ENCODE peak calls at places on chromosomes 6 and 20, in four cellular contexts. U is IMR-90, F is K562, N is H1. A is an unnamed sample.

GRCh38 chr20:23114448-23114847 is 28.3 kb upstream of the CD93 start:
- DNase-seq in U (no peak), N (no peak), F (no peak), A (no peak)

GRCh38 chr6:42453649-42454427 is 2.1 kb upstream of the TRERF1 start:
- DNase-seq in F (no peak), U (peak; percentile 39), N (peak; percentile 67), A (no peak)

GRCh38 chr6:160791459-160791858 is 89.4 kb downstream of the PLG start:
- DNase-seq in F (no peak), U (no peak), N (no peak), A (peak; percentile 74)

GRCh38 chr6:13425971-13426931 is 61.1 kb downstream of the GFOD1 start:
- DNase-seq in U (peak; percentile 77), N (no peak), F (no peak), A (peak; percentile 42)

GRCh38 chr20:61760321-61761112 is 305.2 kb downstream of the TAF4 start:
- DNase-seq in F (no peak), N (no peak), U (no peak), A (no peak)

GRCh38 chr6:73774311-73774766 is 78.3 kb downstream of the CD109 start:
- DNase-seq in F (no peak), U (peak; percentile 88), N (no peak), A (peak; percentile 9)

GRCh38 chr20:64110411-64111068 is 3.2 kb upstream of the NPBWR2 start:
- DNase-seq in N (peak; percentile 41), U (no peak), F (no peak), A (no peak)

GRCh38 chr6:119428647-119429046 is 79.1 kb upstream of the MAN1A1 start:
- DNase-seq in U (no peak), N (no peak), F (no peak), A (no peak)

GRCh38 chr6:147906361-147906760 is 397.9 kb downstream of the SAMD5 start:
- DNase-seq in N (no peak), F (no peak), U (no peak), A (no peak)

GRCh38 chr6:75436869-75437268 is 56.7 kb downstream of the FILIP1 start:
- DNase-seq in N (no peak), U (no peak), F (no peak), A (no peak)

GRCh38 chr6:115363379-115363778 is 697.3 kb downstream of the FRK start:
- DNase-seq in U (no peak), F (no peak), N (no peak), A (peak; percentile 13)

GRCh38 chr6:13679996-13680395 is 31.6 kb downstream of the RANBP9 start:
- DNase-seq in F (no peak), N (no peak), U (no peak), A (no peak)

GRCh38 chr20:10436053-10436699 is 1.1 kb downstream of the SLX4IP start:
- DNase-seq in N (no peak), F (no peak), U (no peak), A (no peak)

GRCh38 chr6:99589290-99589672 is 17.4 kb upstream of the PRDM13 start:
- DNase-seq in N (peak; percentile 58), F (no peak), U (no peak), A (no peak)

GRCh38 chr6:31572041-31572911 is at the start of gene LTA:
- DNase-seq in N (no peak), F (no peak), U (no peak), A (no peak)
- TF ChIP-seq CHD1 in N (no peak), F (no peak), U (no peak), A (no peak)

GRCh38 chr6:87728706-87729105 is 26.7 kb upstream of the AKIRIN2 start:
- DNase-seq in N (no peak), U (no peak), F (no peak), A (no peak)
- TF ChIP-seq CHD1 in N (no peak), U (no peak), F (no peak), A (no peak)

DNA sequence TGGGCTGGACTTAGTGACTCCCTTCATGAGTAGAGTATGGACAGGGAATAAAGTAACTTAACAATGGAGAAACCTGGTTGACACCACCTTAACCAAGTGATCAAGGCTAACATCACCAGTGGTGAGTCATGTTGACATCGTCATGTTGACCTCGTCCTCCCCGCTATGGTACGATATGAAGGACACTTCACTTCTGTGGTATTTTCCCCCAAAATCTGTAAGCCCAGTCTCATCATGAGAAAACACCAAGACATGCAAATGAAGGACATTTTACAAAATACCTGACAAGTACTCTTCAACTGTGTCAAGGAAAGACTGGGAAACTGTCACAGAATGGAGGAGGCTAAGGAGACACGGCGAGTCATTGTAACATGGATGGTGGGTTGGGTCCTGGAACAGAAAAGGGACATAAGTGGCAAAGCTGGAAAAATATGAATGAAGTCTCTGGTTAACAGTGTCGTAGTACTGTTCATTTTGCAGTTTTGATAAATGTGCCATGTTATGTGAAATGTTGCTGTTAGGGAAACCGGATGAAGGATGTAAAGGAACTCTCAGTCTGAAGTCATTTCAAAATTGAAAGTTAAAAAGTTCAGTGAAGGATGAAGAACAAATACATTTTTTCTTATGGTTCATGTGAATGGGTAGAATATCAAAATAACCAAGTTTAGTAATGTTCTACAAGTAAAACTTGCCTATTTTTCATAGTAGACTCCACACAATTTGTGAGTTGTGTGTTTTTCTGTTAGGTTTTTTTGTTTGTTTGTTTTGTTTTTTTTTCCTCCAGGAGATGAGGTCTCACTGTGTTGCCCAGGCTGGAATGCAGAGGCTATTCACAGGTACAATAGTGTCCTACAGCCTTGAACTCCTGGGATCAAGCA is 247.5 kb downstream of the TMEM242 start:
- DNase-seq in F (no peak), N (no peak), U (peak; percentile 68), A (peak; percentile 44)
- TF ChIP-seq CHD1 in F (no peak), N (no peak), U (no peak), A (no peak)

GRCh38 chr6:44631968-44632367 is 244.5 kb downstream of the CDC5L start:
- DNase-seq in U (no peak), F (no peak), N (no peak), A (no peak)
- TF ChIP-seq CHD1 in U (no peak), F (no peak), N (no peak), A (no peak)

GRCh38 chr6:57317060-57317943 is at the start of gene PRIM2:
- DNase-seq in U (peak; percentile 76), F (peak; percentile 95), N (peak; percentile 83), A (peak; percentile 51)
- TF ChIP-seq CHD1 in U (no peak), F (no peak), N (no peak), A (no peak)

GRCh38 chr6:53335224-53335994 is 13.3 kb downstream of the ELOVL5 start:
- DNase-seq in U (no peak), N (no peak), F (no peak), A (peak; percentile 88)
- TF ChIP-seq CHD1 in U (no peak), N (no peak), F (no peak), A (no peak)

GRCh38 chr6:95280690-95281273 is 296.6 kb upstream of the MANEA start:
- DNase-seq in F (peak; percentile 6), U (peak; percentile 36), N (no peak), A (no peak)
- TF ChIP-seq CHD1 in F (no peak), U (no peak), N (no peak), A (no peak)

GRCh38 chr6:163148781-163149534 is 265.6 kb upstream of the QKI start:
- DNase-seq in F (no peak), N (no peak), U (no peak), A (no peak)
- TF ChIP-seq CHD1 in F (no peak), N (no peak), U (no peak), A (no peak)